ENCODE peak calls at places on chromosome 15, in eight cellular contexts. One of them, this sample, is unnamed.
A peak's percentile ranks its signal among the peaks of the same experiment; 100 is the strongest.

GRCh38 chr15:31782951-31783350 is 247.4 kb upstream of the CHRNA7 start:
- DNase-seq in NCI-H460: no peak
- DNase-seq in endothelial cell: no peak
- DNase-seq in SW480: no peak
- DNase-seq in GM23338: peak; percentile 51
- DNase-seq in activated naive CD4-positive, alpha-beta T cell treated with anti-CD3 and anti-CD28 coated beads, Interleukin-2, amount 10 ng/mL, durations not matched to agents 7 days and 5 days: no peak
- DNase-seq in activated CD4-positive, CD25-positive, alpha-beta regulatory T cell treated with anti-CD3 and anti-CD28 coated beads, Interleukin-2, amount 50 U/mL, for 72 hours: no peak
- DNase-seq in activated gamma-delta T cell treated with Interleukin-2 at 50 U/mL for 16 hours: no peak
- DNase-seq in this sample: no peak

GRCh38 chr15:88900309-88900981 is 5.1 kb upstream of the HAPLN3 start:
- DNase-seq in NCI-H460: no peak
- DNase-seq in endothelial cell: no peak
- DNase-seq in SW480: peak; percentile 50
- DNase-seq in GM23338: no peak
- DNase-seq in activated naive CD4-positive, alpha-beta T cell treated with anti-CD3 and anti-CD28 coated beads, Interleukin-2, amount 10 ng/mL, durations not matched to agents 7 days and 5 days: no peak
- DNase-seq in activated CD4-positive, CD25-positive, alpha-beta regulatory T cell treated with anti-CD3 and anti-CD28 coated beads, Interleukin-2, amount 50 U/mL, for 72 hours: no peak
- DNase-seq in activated gamma-delta T cell treated with Interleukin-2 at 50 U/mL for 16 hours: no peak
- DNase-seq in this sample: no peak

GRCh38 chr15:39804026-39804425 is 21.4 kb upstream of the FSIP1 start:
- DNase-seq in NCI-H460: no peak
- DNase-seq in endothelial cell: no peak
- DNase-seq in SW480: no peak
- DNase-seq in GM23338: no peak
- DNase-seq in activated naive CD4-positive, alpha-beta T cell treated with anti-CD3 and anti-CD28 coated beads, Interleukin-2, amount 10 ng/mL, durations not matched to agents 7 days and 5 days: no peak
- DNase-seq in activated CD4-positive, CD25-positive, alpha-beta regulatory T cell treated with anti-CD3 and anti-CD28 coated beads, Interleukin-2, amount 50 U/mL, for 72 hours: no peak
- DNase-seq in activated gamma-delta T cell treated with Interleukin-2 at 50 U/mL for 16 hours: no peak
- DNase-seq in this sample: no peak

GRCh38 chr15:84816694-84817460 is at the start of gene ALPK3:
- DNase-seq in NCI-H460: no peak
- DNase-seq in endothelial cell: peak; percentile 72
- DNase-seq in SW480: no peak
- DNase-seq in GM23338: peak; percentile 79
- DNase-seq in activated naive CD4-positive, alpha-beta T cell treated with anti-CD3 and anti-CD28 coated beads, Interleukin-2, amount 10 ng/mL, durations not matched to agents 7 days and 5 days: no peak
- DNase-seq in activated CD4-positive, CD25-positive, alpha-beta regulatory T cell treated with anti-CD3 and anti-CD28 coated beads, Interleukin-2, amount 50 U/mL, for 72 hours: no peak
- DNase-seq in activated gamma-delta T cell treated with Interleukin-2 at 50 U/mL for 16 hours: no peak
- DNase-seq in this sample: peak; percentile 58

GRCh38 chr15:100623301-100623700 is 20.9 kb downstream of the ASB7 start:
- DNase-seq in NCI-H460: no peak
- DNase-seq in endothelial cell: no peak
- DNase-seq in SW480: no peak
- DNase-seq in GM23338: no peak
- DNase-seq in activated naive CD4-positive, alpha-beta T cell treated with anti-CD3 and anti-CD28 coated beads, Interleukin-2, amount 10 ng/mL, durations not matched to agents 7 days and 5 days: no peak
- DNase-seq in activated CD4-positive, CD25-positive, alpha-beta regulatory T cell treated with anti-CD3 and anti-CD28 coated beads, Interleukin-2, amount 50 U/mL, for 72 hours: no peak
- DNase-seq in activated gamma-delta T cell treated with Interleukin-2 at 50 U/mL for 16 hours: no peak
- DNase-seq in this sample: no peak

GRCh38 chr15:33201376-33202189 is 7.1 kb upstream of the FMN1 start:
- DNase-seq in NCI-H460: peak; percentile 72
- DNase-seq in endothelial cell: peak; percentile 8
- DNase-seq in SW480: peak; percentile 90
- DNase-seq in GM23338: peak; percentile 77
- DNase-seq in activated naive CD4-positive, alpha-beta T cell treated with anti-CD3 and anti-CD28 coated beads, Interleukin-2, amount 10 ng/mL, durations not matched to agents 7 days and 5 days: peak; percentile 66
- DNase-seq in activated CD4-positive, CD25-positive, alpha-beta regulatory T cell treated with anti-CD3 and anti-CD28 coated beads, Interleukin-2, amount 50 U/mL, for 72 hours: peak; percentile 49
- DNase-seq in activated gamma-delta T cell treated with Interleukin-2 at 50 U/mL for 16 hours: peak; percentile 52
- DNase-seq in this sample: peak; percentile 21

GRCh38 chr15:38378162-38378560 is 75.8 kb upstream of the FAM98B start:
- DNase-seq in NCI-H460: no peak
- DNase-seq in endothelial cell: peak; percentile 35
- DNase-seq in SW480: no peak
- DNase-seq in GM23338: no peak
- DNase-seq in activated naive CD4-positive, alpha-beta T cell treated with anti-CD3 and anti-CD28 coated beads, Interleukin-2, amount 10 ng/mL, durations not matched to agents 7 days and 5 days: no peak
- DNase-seq in activated CD4-positive, CD25-positive, alpha-beta regulatory T cell treated with anti-CD3 and anti-CD28 coated beads, Interleukin-2, amount 50 U/mL, for 72 hours: no peak
- DNase-seq in activated gamma-delta T cell treated with Interleukin-2 at 50 U/mL for 16 hours: no peak
- DNase-seq in this sample: no peak

GRCh38 chr15:72770673-72771328 is 12.8 kb downstream of the ADPGK start:
- DNase-seq in NCI-H460: no peak
- DNase-seq in endothelial cell: no peak
- DNase-seq in SW480: no peak
- DNase-seq in GM23338: peak; percentile 28
- DNase-seq in activated naive CD4-positive, alpha-beta T cell treated with anti-CD3 and anti-CD28 coated beads, Interleukin-2, amount 10 ng/mL, durations not matched to agents 7 days and 5 days: no peak
- DNase-seq in activated CD4-positive, CD25-positive, alpha-beta regulatory T cell treated with anti-CD3 and anti-CD28 coated beads, Interleukin-2, amount 50 U/mL, for 72 hours: no peak
- DNase-seq in activated gamma-delta T cell treated with Interleukin-2 at 50 U/mL for 16 hours: no peak
- DNase-seq in this sample: no peak

GRCh38 chr15:65334586-65335231 is 30.2 kb downstream of the RNU5B-1 start:
- DNase-seq in NCI-H460: no peak
- DNase-seq in endothelial cell: peak; percentile 55
- DNase-seq in SW480: no peak
- DNase-seq in GM23338: peak; percentile 51
- DNase-seq in activated naive CD4-positive, alpha-beta T cell treated with anti-CD3 and anti-CD28 coated beads, Interleukin-2, amount 10 ng/mL, durations not matched to agents 7 days and 5 days: no peak
- DNase-seq in activated CD4-positive, CD25-positive, alpha-beta regulatory T cell treated with anti-CD3 and anti-CD28 coated beads, Interleukin-2, amount 50 U/mL, for 72 hours: no peak
- DNase-seq in activated gamma-delta T cell treated with Interleukin-2 at 50 U/mL for 16 hours: no peak
- DNase-seq in this sample: peak; percentile 36

GRCh38 chr15:88572030-88572333 is 25.5 kb upstream of the DET1 start:
- DNase-seq in NCI-H460: no peak
- DNase-seq in endothelial cell: no peak
- DNase-seq in SW480: no peak
- DNase-seq in GM23338: no peak
- DNase-seq in activated naive CD4-positive, alpha-beta T cell treated with anti-CD3 and anti-CD28 coated beads, Interleukin-2, amount 10 ng/mL, durations not matched to agents 7 days and 5 days: no peak
- DNase-seq in activated CD4-positive, CD25-positive, alpha-beta regulatory T cell treated with anti-CD3 and anti-CD28 coated beads, Interleukin-2, amount 50 U/mL, for 72 hours: no peak
- DNase-seq in activated gamma-delta T cell treated with Interleukin-2 at 50 U/mL for 16 hours: no peak
- DNase-seq in this sample: no peak

GRCh38 chr15:91926871-91927270 is 73.4 kb downstream of the SLCO3A1 start:
- DNase-seq in NCI-H460: no peak
- DNase-seq in endothelial cell: no peak
- DNase-seq in SW480: no peak
- DNase-seq in GM23338: peak; percentile 56
- DNase-seq in activated naive CD4-positive, alpha-beta T cell treated with anti-CD3 and anti-CD28 coated beads, Interleukin-2, amount 10 ng/mL, durations not matched to agents 7 days and 5 days: no peak
- DNase-seq in activated CD4-positive, CD25-positive, alpha-beta regulatory T cell treated with anti-CD3 and anti-CD28 coated beads, Interleukin-2, amount 50 U/mL, for 72 hours: no peak
- DNase-seq in activated gamma-delta T cell treated with Interleukin-2 at 50 U/mL for 16 hours: no peak
- DNase-seq in this sample: no peak

GRCh38 chr15:89533861-89534544 is 37.6 kb upstream of the RHCG start:
- DNase-seq in NCI-H460: no peak
- DNase-seq in endothelial cell: no peak
- DNase-seq in SW480: no peak
- DNase-seq in GM23338: no peak
- DNase-seq in activated naive CD4-positive, alpha-beta T cell treated with anti-CD3 and anti-CD28 coated beads, Interleukin-2, amount 10 ng/mL, durations not matched to agents 7 days and 5 days: no peak
- DNase-seq in activated CD4-positive, CD25-positive, alpha-beta regulatory T cell treated with anti-CD3 and anti-CD28 coated beads, Interleukin-2, amount 50 U/mL, for 72 hours: no peak
- DNase-seq in activated gamma-delta T cell treated with Interleukin-2 at 50 U/mL for 16 hours: no peak
- DNase-seq in this sample: no peak

GRCh38 chr15:25179673-25180511 is 225.1 kb downstream of the SNRPN start:
- DNase-seq in NCI-H460: no peak
- DNase-seq in endothelial cell: no peak
- DNase-seq in SW480: no peak
- DNase-seq in GM23338: no peak
- DNase-seq in activated naive CD4-positive, alpha-beta T cell treated with anti-CD3 and anti-CD28 coated beads, Interleukin-2, amount 10 ng/mL, durations not matched to agents 7 days and 5 days: no peak
- DNase-seq in activated CD4-positive, CD25-positive, alpha-beta regulatory T cell treated with anti-CD3 and anti-CD28 coated beads, Interleukin-2, amount 50 U/mL, for 72 hours: peak; percentile 3
- DNase-seq in activated gamma-delta T cell treated with Interleukin-2 at 50 U/mL for 16 hours: peak; percentile 2
- DNase-seq in this sample: no peak

GRCh38 chr15:45664451-45664850 is 29.6 kb downstream of the SQOR start:
- DNase-seq in NCI-H460: no peak
- DNase-seq in endothelial cell: no peak
- DNase-seq in SW480: no peak
- DNase-seq in GM23338: no peak
- DNase-seq in activated naive CD4-positive, alpha-beta T cell treated with anti-CD3 and anti-CD28 coated beads, Interleukin-2, amount 10 ng/mL, durations not matched to agents 7 days and 5 days: no peak
- DNase-seq in activated CD4-positive, CD25-positive, alpha-beta regulatory T cell treated with anti-CD3 and anti-CD28 coated beads, Interleukin-2, amount 50 U/mL, for 72 hours: no peak
- DNase-seq in activated gamma-delta T cell treated with Interleukin-2 at 50 U/mL for 16 hours: no peak
- DNase-seq in this sample: no peak

GRCh38 chr15:42093966-42094365 is 396 bp downstream of the PLA2G4D start:
- DNase-seq in NCI-H460: no peak
- DNase-seq in endothelial cell: no peak
- DNase-seq in SW480: no peak
- DNase-seq in GM23338: no peak
- DNase-seq in activated naive CD4-positive, alpha-beta T cell treated with anti-CD3 and anti-CD28 coated beads, Interleukin-2, amount 10 ng/mL, durations not matched to agents 7 days and 5 days: no peak
- DNase-seq in activated CD4-positive, CD25-positive, alpha-beta regulatory T cell treated with anti-CD3 and anti-CD28 coated beads, Interleukin-2, amount 50 U/mL, for 72 hours: no peak
- DNase-seq in activated gamma-delta T cell treated with Interleukin-2 at 50 U/mL for 16 hours: no peak
- DNase-seq in this sample: no peak

GRCh38 chr15:69820819-69821218 is 276.9 kb downstream of the TLE3 start:
- DNase-seq in NCI-H460: no peak
- DNase-seq in endothelial cell: no peak
- DNase-seq in SW480: no peak
- DNase-seq in GM23338: peak; percentile 77
- DNase-seq in activated naive CD4-positive, alpha-beta T cell treated with anti-CD3 and anti-CD28 coated beads, Interleukin-2, amount 10 ng/mL, durations not matched to agents 7 days and 5 days: no peak
- DNase-seq in activated CD4-positive, CD25-positive, alpha-beta regulatory T cell treated with anti-CD3 and anti-CD28 coated beads, Interleukin-2, amount 50 U/mL, for 72 hours: no peak
- DNase-seq in activated gamma-delta T cell treated with Interleukin-2 at 50 U/mL for 16 hours: no peak
- DNase-seq in this sample: no peak

GRCh38 chr15:90994059-90994416 is 297 bp downstream of the PRC1 start:
- DNase-seq in NCI-H460: no peak
- DNase-seq in endothelial cell: peak; percentile 31
- DNase-seq in SW480: no peak
- DNase-seq in GM23338: peak; percentile 31
- DNase-seq in activated naive CD4-positive, alpha-beta T cell treated with anti-CD3 and anti-CD28 coated beads, Interleukin-2, amount 10 ng/mL, durations not matched to agents 7 days and 5 days: no peak
- DNase-seq in activated CD4-positive, CD25-positive, alpha-beta regulatory T cell treated with anti-CD3 and anti-CD28 coated beads, Interleukin-2, amount 50 U/mL, for 72 hours: peak; percentile 45
- DNase-seq in activated gamma-delta T cell treated with Interleukin-2 at 50 U/mL for 16 hours: peak; percentile 5
- DNase-seq in this sample: peak; percentile 38